ENCODE peak calls at places on chromosome 16, in nine cellular contexts. W is dermis blood vessel endothelial cell; R is COR-L47; T is T-helper 2 cell; Y is hepatic stellate cell; Z is Right ventricle myocardium inferior; P is effector memory CD8-positive, alpha-beta T cell; I is mesothelial cell of epicardium; H is T-helper 1 cell. F is an unnamed sample.
A peak's percentile ranks its signal among the peaks of the same experiment; 100 is the strongest.

GRCh38 chr16:51389881-51390280 is 238.8 kb upstream of the SALL1 start:
- DNase-seq in P (no peak), Z (no peak), R (no peak), I (no peak), Y (no peak), T (no peak), W (no peak), H (no peak), F (no peak)

GRCh38 chr16:69662901-69663300 is 63.5 kb downstream of the NQO1 start:
- DNase-seq in P (no peak), Z (no peak), I (no peak), R (no peak), Y (no peak), W (peak; percentile 8), H (no peak), T (no peak), F (peak; percentile 52)

GRCh38 chr16:49492090-49492801 is 118.6 kb downstream of the C16orf78 start:
- DNase-seq in I (peak; percentile 41), W (peak; percentile 59), T (no peak), H (no peak), Y (peak; percentile 74), R (peak; percentile 9), P (peak; percentile 12), Z (peak; percentile 74), F (peak; percentile 34)

GRCh38 chr16:24255446-24256352 is at the start of gene CACNG3:
- DNase-seq in Z (peak; percentile 69), H (no peak), W (peak; percentile 69), P (peak; percentile 42), Y (no peak), I (peak; percentile 74), T (peak; percentile 39), R (no peak), F (peak; percentile 30)

GRCh38 chr16:30775381-30776099 is 11.5 kb downstream of the ZNF629 start:
- DNase-seq in Y (peak; percentile 98), T (peak; percentile 28), R (peak; percentile 71), P (peak; percentile 32), Z (peak; percentile 89), I (no peak), H (no peak), W (peak; percentile 83), F (peak; percentile 77)

GRCh38 chr16:7363397-7364053 is 30.9 kb downstream of the RBFOX1 start:
- DNase-seq in I (no peak), H (no peak), R (peak; percentile 46), W (no peak), Y (no peak), T (no peak), Z (no peak), P (no peak), F (no peak)

GRCh38 chr16:27729516-27730304 is 179.8 kb downstream of the KATNIP start:
- DNase-seq in T (no peak), R (no peak), W (peak; percentile 54), Y (no peak), Z (no peak), H (no peak), I (no peak), P (no peak), F (peak; percentile 33)

GRCh38 chr16:23448392-23448791 is 4.6 kb downstream of the COG7 start:
- DNase-seq in Z (no peak), P (no peak), R (no peak), H (no peak), Y (no peak), I (no peak), W (no peak), T (no peak), F (no peak)